ENCODE peak calls at places on chromosomes 5 and 9, in four cellular contexts. Q is K562, O is IMR-90, L is GM12878. C is an unnamed sample. For H4K20me1, the result is how much of the 10 kb centered on the place peaks cover.

GRCh38 chr5:68673451-68674180 is 420.2 kb upstream of the SLC30A5 start:
- DNase-seq in Q (no peak), O (no peak), L (no peak), C (no peak)

GRCh38 chr9:37974506-37975173 is 70.7 kb upstream of the SLC25A51 start:
- DNase-seq in Q (no peak), O (no peak), L (no peak), C (no peak)

GRCh38 chr5:82794876-82795275 is 282.3 kb downstream of the TMEM167A start:
- DNase-seq in Q (no peak), O (no peak), L (no peak), C (no peak)

GRCh38 chr5:138650196-138650595 is 75.0 kb upstream of the HSPA9 start:
- DNase-seq in Q (no peak), O (no peak), L (no peak), C (no peak)

GRCh38 chr5:107153304-107153703 is 517.4 kb downstream of the EFNA5 start:
- DNase-seq in Q (no peak), O (no peak), L (no peak), C (no peak)

GRCh38 chr9:137286980-137287383 is 9.5 kb downstream of the TOR4A start:
- DNase-seq in Q (peak), O (peak), L (no peak), C (peak)

GRCh38 chr5:150587830-150588494 is 52.5 kb upstream of the SYNPO start:
- DNase-seq in Q (no peak), O (no peak), L (no peak), C (no peak)

GRCh38 chr5:112762113-112762810 is 24.6 kb downstream of the APC start:
- DNase-seq in Q (no peak), O (peak), L (no peak), C (no peak)

GRCh38 chr9:33167949-33168535 is 906 bp upstream of the B4GALT1 start:
- DNase-seq in Q (peak), O (no peak), L (no peak), C (no peak)

DNA sequence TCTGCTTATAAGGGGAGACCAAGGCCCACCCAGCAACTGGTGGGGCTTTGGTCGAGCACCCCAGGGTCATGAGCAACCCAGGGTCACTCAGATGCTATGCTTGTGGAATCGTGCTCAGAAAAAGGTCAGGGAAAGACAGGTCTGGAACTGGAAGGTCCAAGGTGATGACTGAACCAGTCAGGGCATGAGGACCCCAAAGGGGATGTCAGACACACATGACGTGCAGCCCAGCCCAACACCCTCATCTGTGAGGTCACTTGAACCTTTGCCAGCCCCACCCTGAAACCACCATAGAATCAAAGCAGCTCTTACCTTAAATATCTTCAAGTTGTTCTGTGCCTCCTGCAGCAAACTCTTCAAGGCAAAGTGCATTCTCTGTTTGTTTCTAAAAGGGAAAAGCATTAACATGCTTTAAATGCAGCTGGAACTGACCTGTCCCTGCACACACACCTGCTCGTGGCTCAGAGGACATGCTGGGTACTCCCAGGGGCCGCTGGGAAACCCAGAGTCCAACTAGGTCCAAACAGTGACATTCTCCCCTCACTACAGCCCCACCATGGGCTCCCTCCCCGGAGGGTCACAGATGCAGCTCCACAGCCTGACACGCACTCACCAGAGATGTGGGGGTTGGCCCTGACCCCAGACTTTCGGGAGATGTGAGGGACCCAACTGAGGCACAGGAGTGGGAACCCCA is 29.4 kb downstream of the IPPK start:
- DNase-seq in Q (no peak), O (no peak), L (no peak), C (no peak)
- H4K20me1 ChIP-seq in Q (under half), O (under half), L (under half), C (under half)

GRCh38 chr9:129604766-129605163 is 16.1 kb downstream of the C9orf50 start:
- DNase-seq in Q (no peak), O (no peak), L (no peak), C (no peak)
- TF ChIP-seq FOS in Q (no peak), O (no peak), L (no peak), C (no peak)

GRCh38 chr5:140293091-140293996 is 9.6 kb downstream of the PFDN1 start:
- DNase-seq in Q (no peak), O (peak), L (no peak), C (peak)

GRCh38 chr5:140292212-140293040 is 10.5 kb downstream of the PFDN1 start:
- DNase-seq in Q (no peak), O (peak), L (no peak), C (peak)

GRCh38 chr5:140284013-140284412 is 18.9 kb downstream of the PFDN1 start:
- DNase-seq in Q (no peak), O (no peak), L (no peak), C (no peak)

GRCh38 chr5:140286424-140286823 is 16.5 kb downstream of the PFDN1 start:
- DNase-seq in Q (no peak), O (no peak), L (no peak), C (no peak)

DNA sequence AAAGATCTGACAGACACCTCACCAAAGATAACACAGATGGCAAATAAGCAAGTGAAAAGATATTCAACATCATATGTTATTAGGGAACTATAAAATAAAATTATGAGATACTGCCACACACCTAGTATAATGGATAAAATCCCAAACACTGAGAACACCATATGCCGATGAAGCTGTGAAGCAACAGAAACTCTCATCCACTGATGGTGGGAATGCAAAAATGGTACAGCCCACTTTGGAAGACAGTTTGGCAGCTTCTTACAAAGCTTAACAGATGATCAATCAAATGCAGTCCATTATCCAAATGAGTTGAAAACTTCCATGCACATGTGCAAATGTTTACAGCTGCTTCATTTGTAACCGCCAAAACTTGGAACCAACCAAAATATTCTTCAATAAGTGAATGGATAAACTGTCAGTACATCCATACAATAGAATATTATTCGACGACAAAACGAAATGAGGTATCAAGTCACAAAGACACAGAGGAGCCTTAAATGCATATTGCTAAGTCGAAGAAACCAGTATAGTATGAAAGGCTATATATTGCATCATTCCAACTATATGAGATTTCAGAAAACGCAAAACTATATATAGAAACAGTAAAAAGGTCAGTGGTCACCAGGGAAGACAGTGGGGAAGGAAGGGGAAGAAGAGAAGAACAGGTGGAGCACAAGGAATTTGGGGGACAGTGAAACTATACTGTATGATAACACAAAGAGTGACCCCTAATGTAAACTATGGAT is 15.0 kb downstream of the PFDN1 start:
- DNase-seq in Q (no peak), O (no peak), L (no peak), C (no peak)
- H4K20me1 ChIP-seq in Q (under half), O (under half), L (under half), C (under half)

GRCh38 chr5:58855851-58856739 is 273.2 kb downstream of the RAB3C start:
- DNase-seq in Q (no peak), O (no peak), L (no peak), C (no peak)

GRCh38 chr5:58860680-58861079 is 277.8 kb downstream of the RAB3C start:
- DNase-seq in Q (no peak), O (no peak), L (no peak), C (no peak)
- TF ChIP-seq FOS in Q (no peak), O (no peak), L (no peak), C (no peak)

GRCh38 chr9:112326194-112326593 is 7.2 kb downstream of the PTBP3 start:
- DNase-seq in Q (no peak), O (no peak), L (no peak), C (no peak)
- H4K20me1 ChIP-seq in Q (under half), O (half or more), L (under half), C (under half)

C was measured in endothelial cell of umbilical vein.